ENCODE peak calls at places on chromosome 1, in eight cellular contexts. R is globus pallidus; S is Caco-2; V is endothelial cell; M is fibroblast of villous mesenchyme; D is lung microvascular endothelial cell; K is effector memory CD4-positive, alpha-beta T cell; G is activated CD8-positive, alpha-beta T cell treated with anti-CD3 and anti-CD28 coated beads for 36 hours. J is an unnamed sample.

GRCh38 chr1:171344473-171344820 is 30.5 kb downstream of the FMO4 start:
- DNase-seq in K (no peak), G (no peak), M (peak), V (no peak), S (no peak), R (no peak), D (no peak), J (no peak)

GRCh38 chr1:5140136-5140535 is 485.7 kb downstream of the AJAP1 start:
- DNase-seq in K (no peak), R (no peak), V (no peak), M (no peak), S (no peak), G (no peak), D (no peak), J (no peak)

GRCh38 chr1:29631361-29631760 is 395.0 kb downstream of the PTPRU start:
- DNase-seq in V (no peak), M (peak), G (no peak), R (no peak), S (no peak), K (no peak), D (no peak), J (no peak)

GRCh38 chr1:118815909-118816308 is 172.2 kb downstream of the TBX15 start:
- DNase-seq in R (no peak), V (no peak), K (no peak), D (peak), S (no peak), M (no peak), G (no peak), J (no peak)

GRCh38 chr1:230972855-230973271 is 5.8 kb downstream of the TTC13 start:
- DNase-seq in M (no peak), S (peak), R (no peak), V (no peak), K (peak), G (peak), D (no peak), J (peak)

GRCh38 chr1:36269408-36269838 is 36.7 kb upstream of the SH3D21 start:
- DNase-seq in G (no peak), S (peak), M (no peak), D (no peak), K (no peak), R (no peak), V (no peak), J (no peak)

GRCh38 chr1:201307239-201307638 is 23.9 kb downstream of the PKP1 start:
- DNase-seq in R (no peak), K (no peak), M (no peak), D (no peak), S (no peak), G (no peak), V (no peak), J (peak)

GRCh38 chr1:240722788-240723187 is 110.8 kb upstream of the GREM2 start:
- DNase-seq in S (no peak), V (no peak), D (no peak), K (no peak), R (no peak), M (no peak), G (no peak), J (no peak)

GRCh38 chr1:203379831-203380230 is 28.9 kb upstream of the FMOD start:
- DNase-seq in R (no peak), D (no peak), S (no peak), G (no peak), V (no peak), K (no peak), M (peak), J (no peak)

GRCh38 chr1:27109103-27109822 is 45.7 kb downstream of the SLC9A1 start:
- DNase-seq in D (peak), M (no peak), V (peak), K (no peak), G (peak), R (no peak), S (peak), J (no peak)

GRCh38 chr1:5267603-5268235 is 613.3 kb downstream of the AJAP1 start:
- DNase-seq in R (no peak), S (no peak), K (no peak), V (peak), D (no peak), G (no peak), M (no peak), J (no peak)

GRCh38 chr1:16075337-16076002 is 2.0 kb upstream of the FAM131C start:
- DNase-seq in D (no peak), K (no peak), S (no peak), G (no peak), M (peak), R (no peak), V (no peak), J (peak)

GRCh38 chr1:115092214-115092613 is 2.9 kb upstream of the TSPAN2 start:
- DNase-seq in S (no peak), D (no peak), G (no peak), V (no peak), K (no peak), R (no peak), M (no peak), J (no peak)

GRCh38 chr1:28518745-28519341 is 13.0 kb downstream of the RCC1 start:
- DNase-seq in M (no peak), G (peak), D (no peak), R (no peak), S (peak), K (no peak), V (no peak), J (no peak)

GRCh38 chr1:16048573-16049189 is 5.1 kb downstream of the CLCNKB start:
- DNase-seq in V (peak), D (peak), R (no peak), S (no peak), M (peak), K (peak), G (peak), J (peak)